ENCODE peak calls at places on chromosomes 11 and 22, in five cellular contexts. One of them, this sample, is unnamed.

GRCh38 chr22:50581031-50581949 is 1.4 kb downstream of the CHKB start:
- DNase-seq in stimulated activated CD4-positive, alpha-beta T cell treated with anti-CD3 and anti-CD28 coated beads, Interleukin-15, amount 100 ng/mL, for 48 hours: no peak
- DNase-seq in skeletal muscle cell: no peak
- DNase-seq in NCI-H510A treated with DMSO at 0.1 percent for 48 hours: no peak
- DNase-seq in GM19239: no peak
- DNase-seq in this sample: no peak

GRCh38 chr22:40345801-40346177 is 511 bp upstream of the ADSL start:
- DNase-seq in stimulated activated CD4-positive, alpha-beta T cell treated with anti-CD3 and anti-CD28 coated beads, Interleukin-15, amount 100 ng/mL, for 48 hours: no peak
- DNase-seq in GM19239: no peak
- DNase-seq in NCI-H510A treated with DMSO at 0.1 percent for 48 hours: peak
- DNase-seq in skeletal muscle cell: no peak
- DNase-seq in this sample: no peak

GRCh38 chr11:9073826-9074225 is 17.6 kb downstream of the SCUBE2 start:
- DNase-seq in skeletal muscle cell: no peak
- DNase-seq in GM19239: no peak
- DNase-seq in NCI-H510A treated with DMSO at 0.1 percent for 48 hours: no peak
- DNase-seq in stimulated activated CD4-positive, alpha-beta T cell treated with anti-CD3 and anti-CD28 coated beads, Interleukin-15, amount 100 ng/mL, for 48 hours: no peak
- DNase-seq in this sample: no peak

GRCh38 chr11:94776351-94777321 is 8.5 kb downstream of the AMOTL1 start:
- DNase-seq in GM19239: no peak
- DNase-seq in NCI-H510A treated with DMSO at 0.1 percent for 48 hours: peak
- DNase-seq in stimulated activated CD4-positive, alpha-beta T cell treated with anti-CD3 and anti-CD28 coated beads, Interleukin-15, amount 100 ng/mL, for 48 hours: no peak
- DNase-seq in skeletal muscle cell: peak
- DNase-seq in this sample: peak

GRCh38 chr11:116808262-116809175 is 14.6 kb downstream of the APOA4 start:
- DNase-seq in NCI-H510A treated with DMSO at 0.1 percent for 48 hours: no peak
- DNase-seq in stimulated activated CD4-positive, alpha-beta T cell treated with anti-CD3 and anti-CD28 coated beads, Interleukin-15, amount 100 ng/mL, for 48 hours: no peak
- DNase-seq in GM19239: no peak
- DNase-seq in skeletal muscle cell: peak
- DNase-seq in this sample: peak

GRCh38 chr11:121212696-121213567 is 79.6 kb upstream of the SC5D start:
- DNase-seq in skeletal muscle cell: no peak
- DNase-seq in NCI-H510A treated with DMSO at 0.1 percent for 48 hours: no peak
- DNase-seq in stimulated activated CD4-positive, alpha-beta T cell treated with anti-CD3 and anti-CD28 coated beads, Interleukin-15, amount 100 ng/mL, for 48 hours: no peak
- DNase-seq in GM19239: no peak
- DNase-seq in this sample: no peak

GRCh38 chr11:130269544-130269943 is 45.2 kb downstream of the ZBTB44 start:
- DNase-seq in stimulated activated CD4-positive, alpha-beta T cell treated with anti-CD3 and anti-CD28 coated beads, Interleukin-15, amount 100 ng/mL, for 48 hours: no peak
- DNase-seq in GM19239: no peak
- DNase-seq in NCI-H510A treated with DMSO at 0.1 percent for 48 hours: no peak
- DNase-seq in skeletal muscle cell: no peak
- DNase-seq in this sample: peak

GRCh38 chr11:44133335-44133946 is 38.0 kb downstream of the EXT2 start:
- DNase-seq in NCI-H510A treated with DMSO at 0.1 percent for 48 hours: peak
- DNase-seq in skeletal muscle cell: peak
- DNase-seq in GM19239: no peak
- DNase-seq in stimulated activated CD4-positive, alpha-beta T cell treated with anti-CD3 and anti-CD28 coated beads, Interleukin-15, amount 100 ng/mL, for 48 hours: no peak
- DNase-seq in this sample: peak

GRCh38 chr11:17762309-17762974 is 27.9 kb downstream of the KCNC1 start:
- DNase-seq in NCI-H510A treated with DMSO at 0.1 percent for 48 hours: no peak
- DNase-seq in stimulated activated CD4-positive, alpha-beta T cell treated with anti-CD3 and anti-CD28 coated beads, Interleukin-15, amount 100 ng/mL, for 48 hours: no peak
- DNase-seq in GM19239: peak
- DNase-seq in skeletal muscle cell: no peak
- DNase-seq in this sample: no peak

GRCh38 chr22:25402501-25403283 is 161.8 kb upstream of the GRK3 start:
- DNase-seq in skeletal muscle cell: no peak
- DNase-seq in stimulated activated CD4-positive, alpha-beta T cell treated with anti-CD3 and anti-CD28 coated beads, Interleukin-15, amount 100 ng/mL, for 48 hours: no peak
- DNase-seq in GM19239: no peak
- DNase-seq in NCI-H510A treated with DMSO at 0.1 percent for 48 hours: no peak
- DNase-seq in this sample: peak

GRCh38 chr22:43642807-43643206 is 169.3 kb downstream of the EFCAB6 start:
- DNase-seq in NCI-H510A treated with DMSO at 0.1 percent for 48 hours: no peak
- DNase-seq in skeletal muscle cell: no peak
- DNase-seq in stimulated activated CD4-positive, alpha-beta T cell treated with anti-CD3 and anti-CD28 coated beads, Interleukin-15, amount 100 ng/mL, for 48 hours: no peak
- DNase-seq in GM19239: no peak
- DNase-seq in this sample: no peak

GRCh38 chr22:50041361-50042065 is 16.6 kb downstream of the TTLL8 start:
- DNase-seq in NCI-H510A treated with DMSO at 0.1 percent for 48 hours: no peak
- DNase-seq in skeletal muscle cell: no peak
- DNase-seq in GM19239: no peak
- DNase-seq in stimulated activated CD4-positive, alpha-beta T cell treated with anti-CD3 and anti-CD28 coated beads, Interleukin-15, amount 100 ng/mL, for 48 hours: no peak
- DNase-seq in this sample: no peak